ENCODE peak calls at places on chromosomes 13 and 19, in nine cellular contexts. Q, F, B, Z, H, V, O, K and W are unnamed samples.

GRCh38 chr13:28140433-28141125 is 2.2 kb downstream of the PAN3 start:
- DNase-seq in V (no peak), H (no peak), K (no peak), Q (no peak), B (no peak), F (no peak), O (no peak), Z (no peak), W (no peak)

GRCh38 chr13:27638521-27638920 is 16.8 kb downstream of the POLR1D start:
- DNase-seq in Q (no peak), F (no peak), V (no peak), H (no peak), K (no peak), B (no peak), Z (no peak), O (no peak), W (no peak)

GRCh38 chr13:45255253-45255987 is 54.6 kb upstream of the KCTD4 start:
- DNase-seq in O (no peak), K (no peak), V (peak), B (no peak), F (no peak), Z (no peak), Q (no peak), H (no peak), W (no peak)

GRCh38 chr19:41877916-41878905 is 1.1 kb downstream of the CD79A start:
- DNase-seq in Z (peak), K (peak), F (no peak), H (no peak), Q (no peak), V (no peak), B (no peak), O (no peak), W (no peak)

GRCh38 chr19:16143399-16144215 is at the start of gene HSH2D:
- DNase-seq in B (peak), Q (no peak), F (peak), K (peak), Z (peak), O (peak), V (peak), H (no peak), W (no peak)

GRCh38 chr13:111033172-111034133 is 81.7 kb upstream of the ARHGEF7 start:
- DNase-seq in O (no peak), V (no peak), Q (no peak), F (no peak), H (no peak), K (no peak), B (no peak), Z (no peak), W (no peak)

GRCh38 chr13:73849292-73849691 is 284.9 kb downstream of the KLF12 start:
- DNase-seq in Z (no peak), O (no peak), V (peak), Q (no peak), F (no peak), B (no peak), H (no peak), K (peak), W (no peak)

GRCh38 chr13:46896346-46897138 is at the start of gene HTR2A:
- DNase-seq in Z (no peak), K (no peak), H (peak), V (no peak), Q (no peak), F (no peak), B (peak), O (peak), W (no peak)

GRCh38 chr13:51278426-51279130 is 56.4 kb downstream of the FAM124A start:
- DNase-seq in Q (no peak), O (no peak), Z (no peak), V (no peak), H (no peak), F (no peak), K (no peak), B (no peak), W (no peak)

GRCh38 chr19:8366121-8366581 is 2.2 kb downstream of the ANGPTL4 start:
- DNase-seq in O (no peak), B (no peak), F (no peak), Q (no peak), Z (no peak), K (no peak), H (no peak), V (no peak), W (no peak)

GRCh38 chr19:55660991-55661390 is 6.2 kb downstream of the U2AF2 start:
- DNase-seq in K (no peak), Z (no peak), B (no peak), H (no peak), V (no peak), F (no peak), O (no peak), Q (no peak), W (no peak)

GRCh38 chr13:41565221-41565620 is 107.9 kb downstream of the RGCC start:
- DNase-seq in V (peak), Q (no peak), Z (no peak), H (no peak), B (no peak), F (no peak), O (no peak), K (no peak), W (no peak)

GRCh38 chr19:45863840-45864628 is at the start of gene FOXA3:
- DNase-seq in B (peak), Z (peak), O (peak), K (peak), F (no peak), V (peak), Q (no peak), H (no peak), W (no peak)
- TF ChIP-seq POLR2A in B (peak), Z (peak), O (no peak), K (peak), F (peak), V (peak), Q (no peak), H (no peak), W (no peak)

GRCh38 chr19:33005440-33005839 is 33.4 kb downstream of the FAAP24 start:
- DNase-seq in O (no peak), Z (no peak), V (no peak), B (no peak), K (no peak), F (no peak), H (no peak), Q (no peak), W (no peak)
- TF ChIP-seq POLR2AphosphoS5 in O (no peak), Z (no peak), V (no peak), B (no peak), K (no peak), F (no peak), H (no peak), Q (no peak), W (no peak)

GRCh38 chr13:112898786-112899617 is 70.0 kb upstream of the MCF2L start:
- DNase-seq in F (no peak), H (peak), O (peak), B (no peak), K (no peak), Z (no peak), V (no peak), Q (no peak), W (peak)

GRCh38 chr13:112896736-112897602 is 72.0 kb upstream of the MCF2L start:
- DNase-seq in Z (no peak), V (no peak), H (no peak), O (peak), Q (no peak), F (no peak), B (no peak), K (no peak), W (no peak)

GRCh38 chr13:112897603-112897955 is 71.4 kb upstream of the MCF2L start:
- DNase-seq in Z (no peak), Q (no peak), F (no peak), K (no peak), V (no peak), B (no peak), H (no peak), O (no peak), W (no peak)

GRCh38 chr13:112899618-112900600 is 69.1 kb upstream of the MCF2L start:
- DNase-seq in H (peak), Z (no peak), F (no peak), B (no peak), V (no peak), K (peak), Q (no peak), O (peak), W (no peak)

DNA sequence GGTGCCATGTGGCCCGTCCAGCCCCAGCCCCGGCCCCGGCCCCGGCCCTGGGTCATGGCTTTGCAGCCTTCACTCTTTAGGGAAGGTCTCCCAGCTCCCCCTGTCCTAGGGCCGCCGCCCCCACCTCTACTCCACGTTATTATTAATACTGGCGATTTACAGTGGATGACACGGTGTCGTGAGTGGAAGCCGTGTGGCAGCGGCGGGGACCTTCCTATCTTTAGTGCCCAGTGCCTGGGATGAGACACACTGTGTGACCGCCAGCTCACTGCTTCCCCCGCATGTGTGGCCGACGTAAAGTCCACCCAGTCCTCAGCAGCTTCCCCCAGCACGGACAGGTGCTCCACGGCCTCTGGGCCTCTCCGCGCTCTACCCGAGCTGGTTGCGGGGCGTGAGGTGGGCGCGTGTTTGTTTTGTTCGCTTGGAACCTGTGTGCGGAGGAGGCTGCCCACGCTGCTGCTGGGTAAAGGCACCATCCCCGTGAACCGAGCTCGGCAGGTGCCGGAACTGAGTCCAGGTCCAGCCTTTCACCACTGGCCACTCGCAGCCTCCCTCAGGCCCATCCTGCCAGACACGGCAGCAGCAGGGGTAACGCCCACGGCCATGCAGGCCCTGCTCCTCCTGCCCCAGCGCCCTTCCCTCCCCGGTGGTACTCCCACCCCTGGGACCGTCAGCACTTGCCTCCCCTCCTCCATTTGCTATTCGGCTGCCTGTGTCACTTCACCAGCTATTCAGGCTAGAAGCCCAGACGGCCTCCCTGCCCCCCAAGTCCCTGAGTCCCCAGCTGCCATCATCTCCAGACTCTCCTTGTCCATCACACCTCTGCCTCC is 70.8 kb upstream of the MCF2L start:
- DNase-seq in B (no peak), H (peak), V (no peak), Q (no peak), K (no peak), Z (no peak), O (peak), F (no peak), W (no peak)
- TF ChIP-seq EP300 in B (no peak), H (no peak), V (no peak), Q (no peak), K (no peak), Z (no peak), O (no peak), F (no peak), W (no peak)

GRCh38 chr13:99655351-99656091 is 154.2 kb downstream of the TM9SF2 start:
- DNase-seq in B (no peak), H (no peak), Z (no peak), F (no peak), K (no peak), Q (peak), O (no peak), V (peak), W (no peak)
- TF ChIP-seq POLR2A in B (no peak), H (no peak), Z (no peak), F (no peak), K (no peak), Q (no peak), O (no peak), V (no peak), W (no peak)

GRCh38 chr13:80571346-80572307 is 230.7 kb upstream of the SPRY2 start:
- DNase-seq in O (no peak), V (no peak), B (no peak), H (no peak), F (no peak), Q (no peak), Z (no peak), K (no peak), W (no peak)
- TF ChIP-seq POLR2AphosphoS5 in O (no peak), V (no peak), B (no peak), H (no peak), F (no peak), Q (no peak), Z (no peak), K (no peak), W (no peak)